ENCODE peak calls at places on chromosomes 2 and 18, in eight cellular contexts. One of them, this sample, is unnamed.

GRCh38 chr2:219126555-219126954 is 34.1 kb downstream of the NHEJ1 start:
- DNase-seq in stimulated activated CD4-positive, alpha-beta T cell treated with anti-CD3 and anti-CD28 coated beads, TNF-alpha, amount 100 ng/mL, for 4 hours: no peak
- DNase-seq in NAMALWA: no peak
- DNase-seq in activated T-helper 1 cell treated with Interleukin-2 at 50 U/mL for 16 hours: no peak
- DNase-seq in stromal cell of bone marrow: no peak
- DNase-seq in fibroblast of mammary gland: no peak
- DNase-seq in AG04450: no peak
- DNase-seq in activated CD4-positive, alpha-beta T cell treated with anti-CD3 and anti-CD28 coated beads, Interleukin-2, amount 10 ng/mL, durations not matched to agents 7 days and 5 days: no peak
- DNase-seq in this sample: no peak

GRCh38 chr2:16381511-16381910 is 284.1 kb downstream of the CYRIA start:
- DNase-seq in fibroblast of mammary gland: no peak
- DNase-seq in activated CD4-positive, alpha-beta T cell treated with anti-CD3 and anti-CD28 coated beads, Interleukin-2, amount 10 ng/mL, durations not matched to agents 7 days and 5 days: no peak
- DNase-seq in AG04450: no peak
- DNase-seq in stromal cell of bone marrow: no peak
- DNase-seq in stimulated activated CD4-positive, alpha-beta T cell treated with anti-CD3 and anti-CD28 coated beads, TNF-alpha, amount 100 ng/mL, for 4 hours: no peak
- DNase-seq in NAMALWA: no peak
- DNase-seq in activated T-helper 1 cell treated with Interleukin-2 at 50 U/mL for 16 hours: no peak
- DNase-seq in this sample: no peak

GRCh38 chr2:239386872-239387445 is 13.9 kb downstream of the HDAC4 start:
- DNase-seq in NAMALWA: no peak
- DNase-seq in fibroblast of mammary gland: no peak
- DNase-seq in AG04450: no peak
- DNase-seq in stimulated activated CD4-positive, alpha-beta T cell treated with anti-CD3 and anti-CD28 coated beads, TNF-alpha, amount 100 ng/mL, for 4 hours: no peak
- DNase-seq in activated CD4-positive, alpha-beta T cell treated with anti-CD3 and anti-CD28 coated beads, Interleukin-2, amount 10 ng/mL, durations not matched to agents 7 days and 5 days: no peak
- DNase-seq in stromal cell of bone marrow: no peak
- DNase-seq in activated T-helper 1 cell treated with Interleukin-2 at 50 U/mL for 16 hours: no peak
- DNase-seq in this sample: no peak

GRCh38 chr2:142445542-142445941 is 314.7 kb upstream of the LRP1B start:
- DNase-seq in activated CD4-positive, alpha-beta T cell treated with anti-CD3 and anti-CD28 coated beads, Interleukin-2, amount 10 ng/mL, durations not matched to agents 7 days and 5 days: no peak
- DNase-seq in activated T-helper 1 cell treated with Interleukin-2 at 50 U/mL for 16 hours: no peak
- DNase-seq in fibroblast of mammary gland: no peak
- DNase-seq in AG04450: no peak
- DNase-seq in NAMALWA: no peak
- DNase-seq in stromal cell of bone marrow: no peak
- DNase-seq in stimulated activated CD4-positive, alpha-beta T cell treated with anti-CD3 and anti-CD28 coated beads, TNF-alpha, amount 100 ng/mL, for 4 hours: no peak
- DNase-seq in this sample: no peak

GRCh38 chr2:223469270-223470057 is 132.7 kb downstream of the SCG2 start:
- DNase-seq in activated CD4-positive, alpha-beta T cell treated with anti-CD3 and anti-CD28 coated beads, Interleukin-2, amount 10 ng/mL, durations not matched to agents 7 days and 5 days: no peak
- DNase-seq in fibroblast of mammary gland: peak; percentile 96
- DNase-seq in activated T-helper 1 cell treated with Interleukin-2 at 50 U/mL for 16 hours: no peak
- DNase-seq in NAMALWA: no peak
- DNase-seq in stimulated activated CD4-positive, alpha-beta T cell treated with anti-CD3 and anti-CD28 coated beads, TNF-alpha, amount 100 ng/mL, for 4 hours: no peak
- DNase-seq in AG04450: peak; percentile 18
- DNase-seq in stromal cell of bone marrow: peak; percentile 95
- DNase-seq in this sample: no peak

GRCh38 chr2:183207110-183207509 is 82.9 kb downstream of the NUP35 start:
- DNase-seq in NAMALWA: no peak
- DNase-seq in stimulated activated CD4-positive, alpha-beta T cell treated with anti-CD3 and anti-CD28 coated beads, TNF-alpha, amount 100 ng/mL, for 4 hours: no peak
- DNase-seq in AG04450: peak; percentile 11
- DNase-seq in activated CD4-positive, alpha-beta T cell treated with anti-CD3 and anti-CD28 coated beads, Interleukin-2, amount 10 ng/mL, durations not matched to agents 7 days and 5 days: no peak
- DNase-seq in stromal cell of bone marrow: no peak
- DNase-seq in fibroblast of mammary gland: peak; percentile 3
- DNase-seq in activated T-helper 1 cell treated with Interleukin-2 at 50 U/mL for 16 hours: no peak
- DNase-seq in this sample: no peak

GRCh38 chr2:228777855-228778355 is 493.2 kb downstream of the PID1 start:
- DNase-seq in NAMALWA: no peak
- DNase-seq in AG04450: no peak
- DNase-seq in activated T-helper 1 cell treated with Interleukin-2 at 50 U/mL for 16 hours: no peak
- DNase-seq in stromal cell of bone marrow: no peak
- DNase-seq in stimulated activated CD4-positive, alpha-beta T cell treated with anti-CD3 and anti-CD28 coated beads, TNF-alpha, amount 100 ng/mL, for 4 hours: no peak
- DNase-seq in fibroblast of mammary gland: peak; percentile 8
- DNase-seq in activated CD4-positive, alpha-beta T cell treated with anti-CD3 and anti-CD28 coated beads, Interleukin-2, amount 10 ng/mL, durations not matched to agents 7 days and 5 days: no peak
- DNase-seq in this sample: no peak

GRCh38 chr2:24404582-24404981 is 44.2 kb upstream of the ITSN2 start:
- DNase-seq in stromal cell of bone marrow: peak; percentile 18
- DNase-seq in activated T-helper 1 cell treated with Interleukin-2 at 50 U/mL for 16 hours: no peak
- DNase-seq in fibroblast of mammary gland: peak; percentile 62
- DNase-seq in activated CD4-positive, alpha-beta T cell treated with anti-CD3 and anti-CD28 coated beads, Interleukin-2, amount 10 ng/mL, durations not matched to agents 7 days and 5 days: no peak
- DNase-seq in AG04450: no peak
- DNase-seq in NAMALWA: no peak
- DNase-seq in stimulated activated CD4-positive, alpha-beta T cell treated with anti-CD3 and anti-CD28 coated beads, TNF-alpha, amount 100 ng/mL, for 4 hours: no peak
- DNase-seq in this sample: no peak

GRCh38 chr18:61572871-61573270 is 239.6 kb downstream of the CDH20 start:
- DNase-seq in stimulated activated CD4-positive, alpha-beta T cell treated with anti-CD3 and anti-CD28 coated beads, TNF-alpha, amount 100 ng/mL, for 4 hours: no peak
- DNase-seq in fibroblast of mammary gland: no peak
- DNase-seq in stromal cell of bone marrow: no peak
- DNase-seq in activated CD4-positive, alpha-beta T cell treated with anti-CD3 and anti-CD28 coated beads, Interleukin-2, amount 10 ng/mL, durations not matched to agents 7 days and 5 days: no peak
- DNase-seq in NAMALWA: no peak
- DNase-seq in AG04450: peak; percentile 16
- DNase-seq in activated T-helper 1 cell treated with Interleukin-2 at 50 U/mL for 16 hours: no peak
- DNase-seq in this sample: no peak

GRCh38 chr18:23386317-23386716 is 66.8 kb upstream of the RIOK3 start:
- DNase-seq in AG04450: no peak
- DNase-seq in stimulated activated CD4-positive, alpha-beta T cell treated with anti-CD3 and anti-CD28 coated beads, TNF-alpha, amount 100 ng/mL, for 4 hours: no peak
- DNase-seq in stromal cell of bone marrow: no peak
- DNase-seq in activated CD4-positive, alpha-beta T cell treated with anti-CD3 and anti-CD28 coated beads, Interleukin-2, amount 10 ng/mL, durations not matched to agents 7 days and 5 days: no peak
- DNase-seq in fibroblast of mammary gland: no peak
- DNase-seq in NAMALWA: no peak
- DNase-seq in activated T-helper 1 cell treated with Interleukin-2 at 50 U/mL for 16 hours: no peak
- DNase-seq in this sample: no peak

This sample was measured in RPMI8226.